ENCODE peak calls at places on chromosome 1, in seven cellular contexts. J, G, H, W, P, V and T are unnamed samples.
A peak's percentile ranks its signal among the peaks of the same experiment; 100 is the strongest.

GRCh38 chr1:3598051-3598471 is 13.2 kb downstream of the MEGF6 start:
- DNase-seq in W (no peak), V (no peak), J (no peak), P (no peak), G (no peak), H (no peak), T (peak; percentile 47)

GRCh38 chr1:57894315-57894714 is 470.5 kb upstream of the DAB1 start:
- DNase-seq in H (no peak), J (no peak), G (no peak), P (no peak), V (no peak), W (no peak), T (no peak)

GRCh38 chr1:47213230-47213676 is 18.8 kb downstream of the TAL1 start:
- DNase-seq in P (no peak), V (no peak), G (no peak), W (no peak), J (no peak), H (no peak), T (no peak)

GRCh38 chr1:209104646-209105045 is 478.9 kb upstream of the CAMK1G start:
- DNase-seq in W (no peak), H (no peak), V (no peak), G (no peak), J (no peak), P (no peak), T (no peak)

GRCh38 chr1:32997381-32997891 is 32.8 kb upstream of the RNF19B start:
- DNase-seq in H (no peak), J (no peak), G (peak; percentile 93), V (peak; percentile 31), W (peak; percentile 99), P (peak; percentile 56), T (peak; percentile 88)

GRCh38 chr1:88973520-88974137 is 18.8 kb downstream of the KYAT3 start:
- DNase-seq in G (peak; percentile 73), J (no peak), H (no peak), W (peak; percentile 42), V (no peak), P (no peak), T (peak; percentile 72)

GRCh38 chr1:171754971-171755370 is 13.1 kb upstream of the VAMP4 start:
- DNase-seq in V (no peak), W (peak; percentile 40), J (no peak), H (no peak), P (no peak), G (peak; percentile 12), T (peak; percentile 55)

GRCh38 chr1:87212431-87213125 is 116.1 kb upstream of the LMO4 start:
- DNase-seq in G (no peak), V (peak; percentile 63), P (no peak), H (no peak), W (no peak), J (no peak), T (no peak)

GRCh38 chr1:219555031-219555667 is 57.8 kb downstream of the ZC3H11B start:
- DNase-seq in V (no peak), H (no peak), G (peak; percentile 81), W (peak; percentile 29), J (no peak), P (no peak), T (peak; percentile 71)

GRCh38 chr1:91555821-91556531 is 55.3 kb downstream of the CDC7 start:
- DNase-seq in H (peak; percentile 66), V (peak; percentile 31), W (peak; percentile 95), G (peak; percentile 91), P (no peak), J (no peak), T (peak; percentile 68)

GRCh38 chr1:78493456-78493855 is 2.7 kb downstream of the PTGFR start:
- DNase-seq in V (no peak), G (peak; percentile 15), P (no peak), H (no peak), W (peak; percentile 57), J (no peak), T (peak; percentile 40)

GRCh38 chr1:224245188-224245587 is 62.1 kb downstream of the DEGS1 start:
- DNase-seq in V (no peak), H (peak; percentile 3), J (peak; percentile 53), W (peak; percentile 74), G (peak; percentile 30), P (peak; percentile 70), T (peak; percentile 63)

GRCh38 chr1:5842700-5843099 is 149.5 kb downstream of the NPHP4 start:
- DNase-seq in P (no peak), H (no peak), V (no peak), G (no peak), J (no peak), W (no peak), T (no peak)

GRCh38 chr1:205068457-205069035 is 15.7 kb downstream of the TMEM81 start:
- DNase-seq in P (no peak), H (no peak), G (peak; percentile 31), J (no peak), V (no peak), W (no peak), T (peak; percentile 58)

GRCh38 chr1:203124011-203124410 is 3.5 kb upstream of the ADORA1 start:
- DNase-seq in V (no peak), W (no peak), H (no peak), P (no peak), J (no peak), G (no peak), T (no peak)

GRCh38 chr1:192575499-192576189 is at the start of gene RGS1:
- DNase-seq in J (peak; percentile 76), V (no peak), G (no peak), P (peak; percentile 20), W (peak; percentile 57), H (peak; percentile 70), T (peak; percentile 33)

GRCh38 chr1:214029796-214030195 is 42.0 kb downstream of the PROX1 start:
- DNase-seq in G (no peak), J (no peak), H (no peak), W (no peak), P (no peak), V (no peak), T (no peak)

GRCh38 chr1:221840511-221841243 is 98.8 kb upstream of the DUSP10 start:
- DNase-seq in V (no peak), W (no peak), P (no peak), G (peak; percentile 88), H (no peak), J (no peak), T (peak; percentile 39)

GRCh38 chr1:34970829-34971228 is 14.3 kb downstream of the TMEM35B start:
- DNase-seq in P (no peak), G (no peak), J (no peak), V (no peak), H (no peak), W (no peak), T (no peak)

GRCh38 chr1:94654031-94654430 is 112.5 kb upstream of the F3 start:
- DNase-seq in P (no peak), J (no peak), G (peak; percentile 59), W (peak; percentile 78), H (no peak), V (no peak), T (peak; percentile 66)

GRCh38 chr1:23380719-23381118 is 11.1 kb upstream of the ZNF436 start:
- DNase-seq in V (no peak), W (no peak), J (no peak), G (no peak), H (no peak), P (no peak), T (no peak)

GRCh38 chr1:170530972-170531757 is 801 bp upstream of the GORAB start:
- DNase-seq in W (peak; percentile 54), H (no peak), P (peak; percentile 24), V (no peak), G (peak; percentile 39), J (peak; percentile 13), T (peak; percentile 23)

GRCh38 chr1:109627692-109628399 is 8.2 kb downstream of the AMPD2 start:
- DNase-seq in W (no peak), G (no peak), V (no peak), J (no peak), P (no peak), H (no peak), T (no peak)

GRCh38 chr1:12166834-12167492 is at the start of gene TNFRSF1B:
- DNase-seq in G (no peak), W (no peak), V (no peak), P (peak; percentile 52), H (peak; percentile 76), J (peak; percentile 83), T (peak; percentile 56)

GRCh38 chr1:25128168-25128621 is 104.1 kb downstream of the SYF2 start:
- DNase-seq in W (no peak), G (no peak), P (no peak), H (no peak), V (no peak), J (no peak), T (no peak)

GRCh38 chr1:88650676-88651418 is 33.2 kb upstream of the PKN2 start:
- DNase-seq in H (no peak), P (no peak), V (no peak), G (peak; percentile 42), W (peak; percentile 90), J (no peak), T (no peak)

GRCh38 chr1:20361805-20362381 is 71.2 kb downstream of the VWA5B1 start:
- DNase-seq in J (peak; percentile 70), W (peak; percentile 15), V (no peak), G (peak; percentile 64), H (peak; percentile 17), P (peak; percentile 71), T (peak; percentile 37)

GRCh38 chr1:1958071-1958541 is 39.0 kb upstream of the TMEM52 start:
- DNase-seq in P (no peak), V (no peak), J (no peak), H (no peak), W (no peak), G (no peak), T (no peak)

GRCh38 chr1:165279831-165280351 is 76.6 kb downstream of the LMX1A start:
- DNase-seq in J (no peak), G (no peak), P (no peak), H (no peak), V (no peak), W (no peak), T (no peak)

GRCh38 chr1:36172983-36173382 is 17.0 kb downstream of the MAP7D1 start:
- DNase-seq in H (no peak), G (peak; percentile 93), W (peak; percentile 84), P (no peak), J (no peak), V (no peak), T (peak; percentile 61)

GRCh38 chr1:26705788-26706237 is 10.0 kb downstream of the ARID1A start:
- DNase-seq in W (no peak), P (no peak), J (no peak), H (no peak), V (peak; percentile 90), G (peak; percentile 80), T (peak; percentile 75)

GRCh38 chr1:2638466-2639115 is 5.8 kb upstream of the MMEL1 start:
- DNase-seq in J (no peak), P (no peak), G (no peak), H (no peak), V (no peak), W (no peak), T (no peak)

GRCh38 chr1:64765826-64766225 is 21.0 kb downstream of the RAVER2 start:
- DNase-seq in J (no peak), H (no peak), G (no peak), V (no peak), P (no peak), W (no peak), T (no peak)

GRCh38 chr1:36542962-36543515 is 60.3 kb upstream of the CSF3R start:
- DNase-seq in W (no peak), V (no peak), H (no peak), J (no peak), P (no peak), G (no peak), T (peak; percentile 5)

GRCh38 chr1:203166192-203166940 is 9.3 kb downstream of the MYBPH start:
- DNase-seq in G (no peak), V (no peak), P (no peak), H (no peak), W (no peak), J (peak; percentile 53), T (peak; percentile 18)

GRCh38 chr1:167821969-167822685 is 91.8 kb downstream of the ADCY10 start:
- DNase-seq in G (peak; percentile 48), J (no peak), H (no peak), V (no peak), W (no peak), P (no peak), T (peak; percentile 67)

GRCh38 chr1:117860906-117861610 is 68.4 kb downstream of the GDAP2 start:
- DNase-seq in H (no peak), V (peak; percentile 75), G (peak; percentile 65), W (no peak), J (no peak), P (no peak), T (peak; percentile 20)

GRCh38 chr1:90707363-90707710 is 9.8 kb downstream of the BARHL2 start:
- DNase-seq in J (peak; percentile 52), W (peak; percentile 39), G (peak; percentile 40), V (no peak), H (no peak), P (peak; percentile 69), T (peak; percentile 36)